ENCODE peak calls at places on chromosome 10, in four cellular contexts. B, A, E and U are unnamed samples.

GRCh38 chr10:19659920-19660655 is 156.1 kb upstream of the PLXDC2 start:
- DNase-seq in B (no peak), A (no peak), E (no peak), U (no peak)

GRCh38 chr10:91190388-91190870 is 30.0 kb upstream of the PCGF5 start:
- DNase-seq in B (no peak), A (no peak), E (no peak), U (no peak)

GRCh38 chr10:2938869-2939268 is 128.5 kb upstream of the PFKP start:
- DNase-seq in B (no peak), A (no peak), E (no peak), U (no peak)

GRCh38 chr10:6513509-6513908 is 66.6 kb downstream of the PRKCQ start:
- DNase-seq in B (no peak), A (no peak), E (no peak), U (no peak)

GRCh38 chr10:113139695-113140094 is 189.6 kb downstream of the TCF7L2 start:
- DNase-seq in B (no peak), A (no peak), E (no peak), U (no peak)

GRCh38 chr10:76973515-76974289 is 663.9 kb downstream of the KCNMA1 start:
- DNase-seq in B (no peak), A (no peak), E (no peak), U (no peak)

GRCh38 chr10:3787816-3788215 is 2.8 kb upstream of the KLF6 start:
- DNase-seq in B (no peak), A (peak; percentile 62), E (no peak), U (peak; percentile 86)

GRCh38 chr10:98331888-98332287 is 63.9 kb upstream of the LOXL4 start:
- DNase-seq in B (no peak), A (no peak), E (peak; percentile 10), U (no peak)

GRCh38 chr10:48333856-48334255 is 27.4 kb downstream of the MAPK8 start:
- DNase-seq in B (no peak), A (no peak), E (no peak), U (no peak)

GRCh38 chr10:29534590-29534989 is 100.2 kb downstream of the SVIL start:
- DNase-seq in B (no peak), A (no peak), E (no peak), U (no peak)

GRCh38 chr10:99880071-99880835 is 97.8 kb downstream of the ABCC2 start:
- DNase-seq in B (no peak), A (no peak), E (no peak), U (no peak)

GRCh38 chr10:5369362-5370158 is 4.8 kb downstream of the UCN3 start:
- DNase-seq in B (no peak), A (no peak), E (no peak), U (no peak)

GRCh38 chr10:61959814-61960213 is 58.3 kb downstream of the ARID5B start:
- DNase-seq in B (no peak), A (no peak), E (no peak), U (no peak)

GRCh38 chr10:116765549-116766162 is 23.3 kb upstream of the HSPA12A start:
- DNase-seq in B (peak; percentile 38), A (peak; percentile 72), E (peak; percentile 61), U (peak; percentile 29)

GRCh38 chr10:118725784-118726507 is 28.8 kb downstream of the CACUL1 start:
- DNase-seq in B (no peak), A (no peak), E (no peak), U (no peak)

GRCh38 chr10:62911210-62911963 is 95.2 kb upstream of the EGR2 start:
- DNase-seq in B (no peak), A (no peak), E (no peak), U (no peak)

GRCh38 chr10:91416339-91416868 is 6.3 kb downstream of the HECTD2 start:
- DNase-seq in B (no peak), A (no peak), E (no peak), U (no peak)

GRCh38 chr10:68208424-68209042 is 23.4 kb downstream of the ATOH7 start:
- DNase-seq in B (no peak), A (peak; percentile 80), E (no peak), U (peak; percentile 78)

GRCh38 chr10:89160339-89160738 is 46.8 kb downstream of the CH25H start:
- DNase-seq in B (no peak), A (no peak), E (no peak), U (no peak)

GRCh38 chr10:133179128-133179520 is 19.1 kb downstream of the KNDC1 start:
- DNase-seq in B (no peak), A (no peak), E (no peak), U (no peak)

GRCh38 chr10:104043185-104043830 is 42.4 kb downstream of the COL17A1 start:
- DNase-seq in B (no peak), A (no peak), E (no peak), U (no peak)

GRCh38 chr10:32299354-32299980 is 47.5 kb downstream of the EPC1 start:
- DNase-seq in B (no peak), A (no peak), E (no peak), U (no peak)

GRCh38 chr10:119377905-119378736 is 164.4 kb downstream of the RGS10 start:
- DNase-seq in B (peak; percentile 70), A (no peak), E (no peak), U (no peak)

GRCh38 chr10:110833941-110834621 is 37.6 kb upstream of the PDCD4 start:
- DNase-seq in B (no peak), A (no peak), E (no peak), U (peak; percentile 42)

GRCh38 chr10:132098539-132099421 is 33.0 kb downstream of the JAKMIP3 start:
- DNase-seq in B (peak; percentile 57), A (peak; percentile 31), E (no peak), U (no peak)

GRCh38 chr10:107649249-107649648 is 484.7 kb upstream of the SORCS1 start:
- DNase-seq in B (no peak), A (no peak), E (no peak), U (no peak)

GRCh38 chr10:43879742-43880141 is 231.1 kb upstream of the ZNF32 start:
- DNase-seq in B (no peak), A (no peak), E (no peak), U (no peak)

GRCh38 chr10:62850646-62851045 is 34.5 kb upstream of the EGR2 start:
- DNase-seq in B (no peak), A (no peak), E (no peak), U (no peak)

GRCh38 chr10:47034511-47035051 is 123.4 kb downstream of the PTPN20 start:
- DNase-seq in B (peak; percentile 45), A (no peak), E (no peak), U (no peak)

GRCh38 chr10:266974-267425 is 131.7 kb downstream of the ZMYND11 start:
- DNase-seq in B (no peak), A (no peak), E (no peak), U (no peak)

GRCh38 chr10:88004451-88004850 is 141.0 kb downstream of the PTEN start:
- DNase-seq in B (no peak), A (no peak), E (no peak), U (no peak)

GRCh38 chr10:46006219-46006618 is 24.2 kb downstream of the NCOA4 start:
- DNase-seq in B (no peak), A (no peak), E (no peak), U (no peak)

GRCh38 chr10:1187151-1187854 is 131.1 kb downstream of the WDR37 start:
- DNase-seq in B (peak; percentile 68), A (peak; percentile 30), E (no peak), U (no peak)

GRCh38 chr10:84140036-84140379 is 699 bp downstream of the GHITM start:
- DNase-seq in B (peak; percentile 78), A (no peak), E (no peak), U (no peak)

GRCh38 chr10:132363921-132364593 is 32.1 kb downstream of the LRRC27 start:
- DNase-seq in B (peak; percentile 41), A (no peak), E (peak; percentile 40), U (no peak)

DNA sequence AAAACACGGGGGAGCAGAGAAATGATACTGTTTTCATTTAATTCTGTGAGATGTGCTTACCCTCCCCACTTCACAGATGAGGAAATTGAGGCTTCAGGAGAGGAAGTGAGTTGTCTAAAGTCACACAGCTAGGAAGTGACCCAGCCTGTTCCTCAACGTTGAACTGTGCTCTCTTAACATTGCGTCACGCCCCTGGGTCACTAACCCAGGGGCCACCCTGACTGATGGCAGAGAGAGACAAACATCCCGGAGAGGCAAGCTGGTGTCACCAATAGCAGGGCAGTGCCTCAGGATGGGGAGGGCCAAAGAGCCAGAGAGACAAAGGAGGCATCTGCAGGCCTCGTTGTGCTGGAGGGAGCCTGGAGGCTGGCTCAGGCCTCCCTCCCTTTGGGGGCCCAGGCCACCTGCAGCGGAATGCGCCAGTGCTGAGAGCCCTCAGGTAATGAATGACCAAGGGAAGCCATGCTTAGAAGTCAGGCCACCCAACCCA is 81.4 kb downstream of the C10orf105 start:
- DNase-seq in B (peak; percentile 92), A (peak; percentile 90), E (peak; percentile 67), U (peak; percentile 96)
- H3K4me3 ChIP-seq in B (peak overlapping the region; percentile 17), A (peak overlapping the region; percentile 19), E (no peak overlapping the region), U (no peak overlapping the region)

DNA sequence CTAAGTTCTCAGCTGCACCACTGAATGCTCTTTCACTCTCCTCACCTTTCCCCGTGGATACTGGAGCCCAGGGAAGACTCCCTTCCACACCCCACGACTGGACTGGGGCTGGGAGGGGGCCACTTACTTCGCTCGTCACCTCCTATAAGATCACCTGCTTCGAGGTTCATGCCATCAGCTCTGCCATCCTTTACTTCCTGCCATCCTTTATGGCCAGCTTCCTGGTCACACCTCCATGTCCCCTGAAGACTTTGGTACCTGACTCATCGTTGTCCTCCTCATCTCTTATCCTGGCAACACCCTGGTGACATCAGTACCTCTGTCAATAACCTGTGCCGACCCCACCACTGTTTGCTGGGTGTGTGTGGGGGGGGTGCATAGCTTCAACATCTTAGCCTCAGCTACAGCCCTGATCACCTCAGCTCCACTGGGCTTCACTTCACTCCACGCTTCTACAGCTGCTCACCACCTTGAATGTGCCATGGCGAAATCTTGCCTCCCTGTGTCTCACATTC is 8.7 kb upstream of the VDAC2 start:
- DNase-seq in B (no peak), A (peak; percentile 84), E (no peak), U (peak; percentile 97)
- H3K4me1 ChIP-seq in B (no peaks in the 10 kb centered on the region), A (peaks cover 21% of the 10 kb centered on the region), E (peaks cover 13% of the 10 kb centered on the region), U (peaks cover 6% of the 10 kb centered on the region)

GRCh38 chr10:70146489-70147488 is at the start of gene TYSND1:
- DNase-seq in B (peak; percentile 97), A (peak; percentile 99), E (peak; percentile 46), U (peak; percentile 99)

GRCh38 chr10:70145666-70146488 is 623 bp downstream of the TYSND1 start:
- DNase-seq in B (peak; percentile 95), A (peak; percentile 78), E (peak; percentile 33), U (peak; percentile 66)

GRCh38 chr10:70145166-70145665 is 1.3 kb downstream of the TYSND1 start:
- DNase-seq in B (no peak), A (no peak), E (no peak), U (peak; percentile 16)

GRCh38 chr10:70142555-70142954 is 3.9 kb downstream of the TYSND1 start:
- DNase-seq in B (peak; percentile 61), A (no peak), E (no peak), U (no peak)

GRCh38 chr10:70144372-70145110 is 2.0 kb downstream of the TYSND1 start:
- DNase-seq in B (no peak), A (no peak), E (no peak), U (no peak)
- H3K4me3 ChIP-seq in B (peak overlapping the region; percentile 85), A (peak overlapping the region; percentile 79), E (no peak overlapping the region), U (peak overlapping the region; percentile 87)

GRCh38 chr10:80497187-80498038 is 40.3 kb upstream of the SH2D4B start:
- DNase-seq in B (peak; percentile 88), A (peak; percentile 57), E (peak; percentile 92), U (peak; percentile 61)
- H3K4me1 ChIP-seq in B (peaks cover 100% of the 10 kb centered on the region), A (peaks cover 77% of the 10 kb centered on the region), E (peaks cover 55% of the 10 kb centered on the region), U (peaks cover 37% of the 10 kb centered on the region)